ENCODE peak calls at places on chromosomes 12 and 14, in seven cellular contexts. H, S, U, G, T, R and L are unnamed samples.

GRCh38 chr12:7439579-7440505 is 4.1 kb downstream of the CD163L1 start:
- DNase-seq in U (no peak), G (peak), H (no peak), S (no peak), R (no peak), T (peak), L (peak)

GRCh38 chr12:22994276-22994675 is 369.3 kb downstream of the ETNK1 start:
- DNase-seq in S (no peak), U (no peak), G (no peak), T (no peak), H (no peak), R (no peak), L (no peak)

GRCh38 chr14:33393895-33394405 is 455.3 kb downstream of the NPAS3 start:
- DNase-seq in U (no peak), T (no peak), S (no peak), R (no peak), H (no peak), G (no peak), L (no peak)

GRCh38 chr14:100117647-100118376 is 41.6 kb downstream of the DEGS2 start:
- DNase-seq in H (no peak), G (peak), T (no peak), S (no peak), U (no peak), R (no peak), L (peak)

GRCh38 chr14:64465856-64466554 is 706 bp downstream of the AKAP5 start:
- DNase-seq in G (no peak), S (no peak), R (no peak), H (no peak), T (no peak), U (no peak), L (no peak)

GRCh38 chr14:89544636-89545301 is 127.7 kb upstream of the FOXN3 start:
- DNase-seq in H (no peak), U (no peak), G (no peak), T (no peak), S (no peak), R (no peak), L (no peak)

GRCh38 chr14:104678346-104678745 is 11.1 kb upstream of the INF2 start:
- DNase-seq in U (no peak), T (no peak), S (peak), R (no peak), H (no peak), G (peak), L (no peak)

GRCh38 chr12:84913151-84913550 is 552 bp upstream of the SLC6A15 start:
- DNase-seq in H (no peak), S (no peak), R (no peak), T (no peak), G (no peak), U (no peak), L (no peak)

GRCh38 chr12:121405211-121405610 is 5.3 kb downstream of the RNF34 start:
- DNase-seq in G (no peak), S (no peak), U (no peak), T (no peak), H (no peak), R (no peak), L (no peak)

GRCh38 chr12:51000245-51000644 is 25.9 kb downstream of the SLC11A2 start:
- DNase-seq in H (no peak), R (no peak), S (no peak), U (no peak), T (no peak), G (no peak), L (no peak)

GRCh38 chr12:31246470-31246850 is 79.5 kb downstream of the SINHCAF start:
- DNase-seq in U (no peak), T (no peak), S (no peak), G (no peak), H (no peak), R (no peak), L (no peak)